ENCODE peak calls at places on chromosomes 1 and 21, in seven cellular contexts. N is RWPE1, O is PC-3, L is GM12865, M is foreskin fibroblast, Q is body of pancreas, A is AG04450. P is an unnamed sample.

GRCh38 chr1:37438037-37438970 is 36.1 kb upstream of the ZC3H12A start:
- DNase-seq in N (no peak), O (no peak), L (no peak), M (no peak), Q (no peak), A (no peak), P (no peak)

GRCh38 chr1:157119448-157119847 is 18.7 kb downstream of the ETV3 start:
- DNase-seq in N (no peak), O (no peak), L (no peak), M (no peak), Q (no peak), A (no peak), P (no peak)

GRCh38 chr1:203291201-203292096 is 13.9 kb upstream of the BTG2 start:
- DNase-seq in N (no peak), O (no peak), L (peak; percentile 31), M (peak; percentile 58), Q (peak; percentile 64), A (no peak), P (no peak)

GRCh38 chr1:10829965-10830515 is 33.6 kb upstream of the CASZ1 start:
- DNase-seq in N (no peak), O (no peak), L (no peak), M (no peak), Q (no peak), A (no peak), P (no peak)

GRCh38 chr1:102015728-102016127 is 19.0 kb upstream of the OLFM3 start:
- DNase-seq in N (no peak), O (no peak), L (no peak), M (no peak), Q (no peak), A (no peak), P (no peak)

GRCh38 chr21:34204481-34205439 is 131.4 kb downstream of the MRPS6 start:
- DNase-seq in N (no peak), O (no peak), L (no peak), M (no peak), Q (no peak), A (no peak), P (no peak)

GRCh38 chr1:3894626-3895278 is 5.3 kb downstream of the C1orf174 start:
- DNase-seq in N (no peak), O (no peak), L (no peak), M (no peak), Q (no peak), A (no peak), P (no peak)

GRCh38 chr21:26614251-26614650 is 41.2 kb upstream of the CYYR1 start:
- DNase-seq in N (no peak), O (no peak), L (no peak), M (peak; percentile 10), Q (no peak), A (no peak), P (no peak)

GRCh38 chr1:25695066-25695990 is 78.7 kb downstream of the MAN1C1 start:
- DNase-seq in N (peak; percentile 27), O (no peak), L (no peak), M (peak; percentile 97), Q (peak; percentile 51), A (peak; percentile 97), P (no peak)

GRCh38 chr21:36104306-36105300 is 30.3 kb upstream of the CBR3 start:
- DNase-seq in N (no peak), O (peak; percentile 77), L (peak; percentile 31), M (peak; percentile 59), Q (peak; percentile 58), A (no peak), P (peak; percentile 75)

GRCh38 chr1:245742891-245743290 is 588.1 kb downstream of the KIF26B start:
- DNase-seq in N (no peak), O (no peak), L (no peak), M (no peak), Q (no peak), A (no peak), P (no peak)

GRCh38 chr1:189939967-189940366 is 537.7 kb downstream of the BRINP3 start:
- DNase-seq in N (no peak), O (peak; percentile 34), L (no peak), M (peak; percentile 74), Q (peak; percentile 15), A (no peak), P (no peak)

GRCh38 chr1:5727871-5728643 is 264.2 kb downstream of the NPHP4 start:
- DNase-seq in N (no peak), O (no peak), L (no peak), M (no peak), Q (no peak), A (no peak), P (peak; percentile 17)

GRCh38 chr1:227268943-227269342 is 49.3 kb downstream of the CDC42BPA start:
- DNase-seq in N (no peak), O (peak; percentile 35), L (no peak), M (peak; percentile 21), Q (no peak), A (no peak), P (no peak)

GRCh38 chr1:179090923-179091322 is 9.1 kb downstream of the TOR3A start:
- DNase-seq in N (no peak), O (no peak), L (no peak), M (no peak), Q (no peak), A (no peak), P (no peak)

GRCh38 chr1:9111357-9111691 is 17.6 kb downstream of the GPR157 start:
- DNase-seq in N (no peak), O (no peak), L (no peak), M (no peak), Q (no peak), A (no peak), P (no peak)

GRCh38 chr1:228058172-228058980 is 24.1 kb upstream of the ARF1 start:
- DNase-seq in N (no peak), O (no peak), L (no peak), M (no peak), Q (no peak), A (no peak), P (no peak)

GRCh38 chr1:21849909-21850576 is 38.0 kb downstream of the LDLRAD2 start:
- DNase-seq in N (no peak), O (no peak), L (no peak), M (no peak), Q (no peak), A (no peak), P (no peak)

GRCh38 chr1:167584581-167584980 is 31.0 kb upstream of the CREG1 start:
- DNase-seq in N (no peak), O (no peak), L (no peak), M (no peak), Q (no peak), A (no peak), P (no peak)
- TF ChIP-seq CTCF in N (no peak), O (no peak), L (no peak), M (no peak), Q (no peak), A (no peak), P (no peak)

GRCh38 chr1:31715097-31715872 is 11.5 kb upstream of the COL16A1 start:
- DNase-seq in N (peak; percentile 66), O (peak; percentile 87), L (peak; percentile 26), M (peak; percentile 95), Q (peak; percentile 76), A (peak; percentile 55), P (peak; percentile 50)
- TF ChIP-seq CTCF in N (peak; percentile 81), O (peak; percentile 77), L (peak; percentile 68), M (peak; percentile 92), Q (peak; percentile 76), A (peak; percentile 92), P (peak; percentile 63)

DNA sequence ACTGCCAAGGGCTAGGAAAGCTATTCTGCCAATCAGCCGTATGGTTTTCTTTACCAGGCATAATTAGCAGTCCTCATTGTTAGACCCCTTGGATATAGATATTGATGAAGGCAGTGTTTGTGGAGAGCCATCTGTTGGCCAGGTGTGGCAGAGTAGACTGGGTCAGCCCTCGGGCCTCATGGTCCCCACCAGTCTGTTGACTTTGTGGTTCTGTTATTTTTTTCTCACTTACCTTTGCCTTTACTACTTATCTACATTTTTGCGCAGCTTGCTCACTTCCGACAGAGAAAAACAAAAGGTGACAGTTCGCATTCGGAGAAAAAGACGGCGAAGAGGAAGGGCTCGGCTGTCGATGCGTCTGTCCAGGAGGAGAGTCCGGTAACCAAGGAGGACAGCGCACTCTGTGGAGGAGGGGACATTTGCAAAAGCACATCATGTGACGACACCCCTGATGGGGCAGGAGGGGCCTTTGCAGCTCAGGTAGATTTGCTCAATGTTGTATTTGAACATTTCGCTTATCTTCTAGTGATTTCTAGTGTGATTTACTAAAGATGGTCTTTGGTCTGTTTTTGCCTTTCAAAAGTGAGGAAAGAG is 2.3 kb downstream of the PCNT start:
- DNase-seq in N (no peak), O (peak; percentile 22), L (no peak), M (no peak), Q (no peak), A (no peak), P (no peak)
- TF ChIP-seq CTCF in N (no peak), O (peak; percentile 54), L (no peak), M (no peak), Q (no peak), A (no peak), P (no peak)

GRCh38 chr1:88791192-88791591 is 100.2 kb downstream of the GTF2B start:
- DNase-seq in N (no peak), O (no peak), L (no peak), M (no peak), Q (no peak), A (no peak), P (no peak)
- TF ChIP-seq CTCF in N (no peak), O (no peak), L (no peak), M (no peak), Q (no peak), A (no peak), P (no peak)

GRCh38 chr1:61518670-61519400 is 206.1 kb downstream of the TM2D1 start:
- DNase-seq in N (peak; percentile 58), O (no peak), L (peak; percentile 35), M (peak; percentile 41), Q (no peak), A (no peak), P (no peak)
- TF ChIP-seq CTCF in N (peak; percentile 20), O (no peak), L (no peak), M (no peak), Q (no peak), A (peak; percentile 5), P (no peak)

GRCh38 chr21:42009831-42010506 is at the start of gene ZBTB21:
- DNase-seq in N (peak; percentile 97), O (peak; percentile 99), L (peak; percentile 98), M (peak; percentile 99), Q (peak; percentile 99), A (peak; percentile 96), P (peak; percentile 98)

GRCh38 chr21:42010507-42011493 is 640 bp upstream of the ZBTB21 start:
- DNase-seq in N (peak; percentile 12), O (peak; percentile 38), L (peak; percentile 57), M (peak; percentile 32), Q (peak; percentile 43), A (no peak), P (peak; percentile 27)

GRCh38 chr21:42007541-42007940 is 2.6 kb downstream of the ZBTB21 start:
- DNase-seq in N (no peak), O (no peak), L (no peak), M (no peak), Q (no peak), A (no peak), P (no peak)

GRCh38 chr21:42006765-42007164 is 3.4 kb downstream of the ZBTB21 start:
- DNase-seq in N (no peak), O (no peak), L (peak; percentile 9), M (no peak), Q (no peak), A (no peak), P (no peak)

GRCh38 chr21:42009018-42009830 is 936 bp downstream of the ZBTB21 start:
- DNase-seq in N (peak; percentile 17), O (peak; percentile 49), L (peak; percentile 83), M (peak; percentile 66), Q (peak; percentile 64), A (no peak), P (peak; percentile 66)
- TF ChIP-seq CTCF in N (peak; percentile 7), O (no peak), L (peak; percentile 29), M (no peak), Q (no peak), A (peak; percentile 27), P (no peak)

P was measured in activated CD8-positive, alpha-beta T cell treated with anti-CD3 and anti-CD28 coated beads for 36 hours.